ENCODE peak calls at places on chromosome 13, in six cellular contexts. M, X, U, L, Y and A are unnamed samples.

GRCh38 chr13:113474179-113474578 is 16.3 kb downstream of the DCUN1D2 start:
- DNase-seq in M (peak; percentile 74), X (no peak), U (no peak), L (no peak), Y (no peak), A (no peak)

GRCh38 chr13:75666646-75667351 is 30.7 kb downstream of the LMO7 start:
- DNase-seq in M (peak; percentile 58), X (no peak), U (no peak), L (no peak), Y (no peak), A (no peak)

GRCh38 chr13:112115403-112116091 is 48.6 kb downstream of the SOX1 start:
- DNase-seq in M (no peak), X (no peak), U (no peak), L (no peak), Y (no peak), A (no peak)

GRCh38 chr13:33119022-33119735 is 103.0 kb downstream of the KL start:
- DNase-seq in M (no peak), X (no peak), U (no peak), L (no peak), Y (no peak), A (no peak)

GRCh38 chr13:59276436-59276835 is 887.3 kb downstream of the DIAPH3 start:
- DNase-seq in M (no peak), X (no peak), U (no peak), L (no peak), Y (no peak), A (no peak)

GRCh38 chr13:42170029-42170428 is 101.9 kb upstream of the AKAP11 start:
- DNase-seq in M (no peak), X (no peak), U (no peak), L (no peak), Y (no peak), A (no peak)

GRCh38 chr13:93775027-93775426 is 548.4 kb downstream of the GPC6 start:
- DNase-seq in M (no peak), X (no peak), U (no peak), L (no peak), Y (no peak), A (no peak)

GRCh38 chr13:98267080-98267912 is 90.2 kb upstream of the RNF113B start:
- DNase-seq in M (peak; percentile 73), X (no peak), U (no peak), L (no peak), Y (no peak), A (no peak)

GRCh38 chr13:75800545-75800944 is 164.4 kb downstream of the LMO7 start:
- DNase-seq in M (no peak), X (no peak), U (no peak), L (no peak), Y (no peak), A (no peak)